ENCODE peak calls at places on chromosomes 16 and 17, in ten cellular contexts. S is GM12891, M is prostate gland, G is GM12892, V is lower leg skin, T is H54, W is A549, H is H1, Y is adrenal gland, R is endothelial cell of umbilical vein. Q is an unnamed sample.

GRCh38 chr17:81097134-81097942 is 62.4 kb downstream of the BAIAP2 start:
- DNase-seq in W (peak), H (peak), V (peak), T (peak), R (peak), M (peak), G (no peak), S (no peak), Y (peak), Q (peak)

GRCh38 chr17:48996696-48997102 is 486 bp upstream of the IGF2BP1 start:
- DNase-seq in S (no peak), T (no peak), H (no peak), G (no peak), W (no peak), V (no peak), R (no peak), M (no peak), Y (no peak), Q (no peak)

GRCh38 chr16:52812945-52813556 is 239.6 kb downstream of the CHD9NB start:
- DNase-seq in H (no peak), S (no peak), M (no peak), Y (no peak), G (no peak), R (peak), W (peak), V (no peak), T (peak), Q (no peak)

GRCh38 chr16:30903002-30903401 is 6.6 kb downstream of the CTF1 start:
- DNase-seq in G (no peak), W (no peak), H (no peak), Y (no peak), M (no peak), S (no peak), T (no peak), V (no peak), R (no peak), Q (peak)

GRCh38 chr17:2214047-2214717 is 89.4 kb downstream of the SMG6 start:
- DNase-seq in S (no peak), M (no peak), W (no peak), Y (peak), R (peak), T (peak), V (peak), H (no peak), G (no peak), Q (no peak)

GRCh38 chr16:27245276-27246231 is 23.0 kb downstream of the NSMCE1 start:
- DNase-seq in R (no peak), T (no peak), G (no peak), S (no peak), Y (no peak), W (peak), H (no peak), V (peak), M (no peak), Q (no peak)

GRCh38 chr16:22623351-22623781 is 112.7 kb downstream of the NPIPB5 start:
- DNase-seq in V (no peak), Y (no peak), W (no peak), H (no peak), M (no peak), R (no peak), G (no peak), S (no peak), T (no peak), Q (no peak)

GRCh38 chr17:62666801-62667591 is 39.5 kb downstream of the MRC2 start:
- DNase-seq in W (no peak), Y (no peak), G (no peak), R (no peak), V (no peak), M (no peak), T (no peak), H (no peak), S (no peak), Q (no peak)

GRCh38 chr16:72241930-72242329 is 70.0 kb upstream of the PMFBP1 start:
- DNase-seq in Y (peak), V (no peak), M (peak), W (peak), G (no peak), R (peak), H (no peak), S (no peak), T (peak), Q (peak)

GRCh38 chr16:5361322-5361721 is 263.7 kb upstream of the EEF2KMT start:
- DNase-seq in S (no peak), H (no peak), R (no peak), M (no peak), W (no peak), V (no peak), T (no peak), G (no peak), Y (no peak), Q (no peak)

GRCh38 chr17:66994943-66995535 is 30.5 kb downstream of the CACNG4 start:
- DNase-seq in V (no peak), M (no peak), T (no peak), G (no peak), Y (no peak), W (no peak), S (no peak), R (no peak), H (no peak), Q (no peak)

GRCh38 chr17:7552621-7553051 is 3.8 kb downstream of the TNFSF12 start:
- DNase-seq in M (no peak), Y (no peak), T (no peak), W (no peak), G (peak), H (no peak), S (peak), V (no peak), R (no peak), Q (no peak)

GRCh38 chr16:76265434-76266045 is 11.7 kb upstream of the CNTNAP4 start:
- DNase-seq in M (no peak), T (no peak), G (no peak), S (no peak), Y (no peak), W (peak), V (no peak), R (no peak), H (peak), Q (peak)

GRCh38 chr16:2912330-2913199 is 834 bp downstream of the FLYWCH1 start:
- DNase-seq in G (no peak), H (no peak), Y (peak), T (no peak), R (peak), S (no peak), V (no peak), M (no peak), W (no peak), Q (peak)

GRCh38 chr16:12664334-12664733 is 139.4 kb downstream of the CPPED1 start:
- DNase-seq in T (no peak), G (no peak), H (no peak), R (no peak), Y (no peak), W (no peak), V (no peak), S (no peak), M (no peak), Q (no peak)

GRCh38 chr16:57113042-57113453 is 20.7 kb downstream of the CPNE2 start:
- DNase-seq in W (no peak), S (no peak), Y (no peak), H (no peak), G (no peak), R (no peak), V (no peak), M (no peak), T (no peak), Q (no peak)

GRCh38 chr17:73592531-73592961 is 51.7 kb downstream of the SDK2 start:
- DNase-seq in S (no peak), R (no peak), M (no peak), T (no peak), H (no peak), G (no peak), W (no peak), Y (no peak), V (no peak), Q (no peak)

GRCh38 chr17:43591750-43592562 is 45.8 kb upstream of the ETV4 start:
- DNase-seq in T (peak), R (peak), V (peak), W (no peak), S (no peak), H (no peak), G (no peak), M (no peak), Y (peak), Q (peak)

GRCh38 chr17:7279453-7279852 is 2.1 kb upstream of the SLC2A4 start:
- DNase-seq in G (no peak), Y (no peak), H (no peak), S (no peak), M (no peak), W (no peak), V (no peak), R (no peak), T (no peak), Q (no peak)

GRCh38 chr16:1299012-1299867 is 10.2 kb upstream of the UBE2I start:
- DNase-seq in R (no peak), V (no peak), H (no peak), M (no peak), W (no peak), G (no peak), S (no peak), Y (no peak), T (no peak), Q (no peak)

GRCh38 chr16:16857603-16858283 is 478.8 kb downstream of the NPIPA7 start:
- DNase-seq in M (peak), V (no peak), H (no peak), T (no peak), Y (no peak), G (no peak), S (no peak), W (peak), R (no peak), Q (peak)

GRCh38 chr16:81645303-81645702 is 133.8 kb upstream of the PLCG2 start:
- DNase-seq in Y (peak), R (peak), G (no peak), H (no peak), T (peak), S (no peak), M (peak), V (peak), W (peak), Q (no peak)

GRCh38 chr16:4574919-4575705 is 19.0 kb downstream of the C16orf96 start:
- DNase-seq in G (no peak), H (peak), V (no peak), R (no peak), Y (no peak), W (no peak), S (no peak), M (no peak), T (no peak), Q (peak)

GRCh38 chr17:62780951-62781350 is 27.2 kb downstream of the MARCHF10 start:
- DNase-seq in M (no peak), S (no peak), Y (no peak), R (no peak), V (no peak), G (no peak), T (no peak), W (no peak), H (no peak), Q (no peak)

GRCh38 chr16:19127205-19127604 is 13.4 kb downstream of the ITPRIPL2 start:
- DNase-seq in M (no peak), V (no peak), G (no peak), T (no peak), H (no peak), W (no peak), R (no peak), Y (no peak), S (no peak), Q (no peak)

GRCh38 chr17:77869665-77870132 is 88.8 kb upstream of the TNRC6C start:
- DNase-seq in R (no peak), V (no peak), T (no peak), S (peak), G (peak), M (no peak), W (no peak), Y (no peak), H (no peak), Q (peak)

GRCh38 chr17:5793899-5794298 is 209.6 kb upstream of the NLRP1 start:
- DNase-seq in W (no peak), G (no peak), R (peak), Y (no peak), H (peak), S (no peak), M (no peak), T (no peak), V (no peak), Q (peak)

GRCh38 chr17:4230142-4230541 is 33.6 kb downstream of the ANKFY1 start:
- DNase-seq in M (peak), H (no peak), W (peak), T (peak), Y (peak), G (no peak), R (peak), V (peak), S (no peak), Q (no peak)

GRCh38 chr16:64826374-64826773 is 295.5 kb downstream of the CDH11 start:
- DNase-seq in S (no peak), M (no peak), W (no peak), H (no peak), G (no peak), R (no peak), Y (no peak), V (no peak), T (no peak), Q (no peak)

GRCh38 chr17:50609376-50610074 is 25.2 kb upstream of the ABCC3 start:
- DNase-seq in V (no peak), W (no peak), G (no peak), S (no peak), Y (no peak), M (no peak), H (no peak), R (no peak), T (no peak), Q (no peak)

GRCh38 chr16:29662000-29662728 is 883 bp upstream of the SPN start:
- DNase-seq in S (no peak), M (no peak), W (no peak), R (no peak), H (no peak), Y (no peak), V (no peak), T (no peak), G (no peak), Q (no peak)

GRCh38 chr17:55177159-55177913 is 87.4 kb upstream of the HLF start:
- DNase-seq in T (no peak), W (peak), R (peak), V (no peak), M (no peak), Y (no peak), G (no peak), H (no peak), S (no peak), Q (no peak)

GRCh38 chr17:49951362-49952080 is 17.5 kb upstream of the DLX4 start:
- DNase-seq in M (no peak), Y (peak), V (no peak), H (no peak), S (no peak), W (no peak), R (peak), G (no peak), T (no peak), Q (no peak)

GRCh38 chr17:36768355-36768754 is 167.0 kb downstream of the MRM1 start:
- DNase-seq in H (no peak), V (no peak), M (no peak), T (no peak), G (no peak), R (no peak), Y (no peak), W (no peak), S (no peak), Q (no peak)

GRCh38 chr16:19179890-19180490 is 11.9 kb downstream of the SYT17 start:
- DNase-seq in R (peak), V (peak), M (peak), G (peak), T (peak), Y (peak), H (no peak), W (peak), S (peak), Q (peak)

GRCh38 chr16:83912152-83912948 is 13.4 kb downstream of the MLYCD start:
- DNase-seq in S (no peak), G (no peak), H (no peak), M (no peak), V (no peak), R (no peak), T (no peak), Y (no peak), W (no peak), Q (no peak)

GRCh38 chr16:57091990-57092785 is at the start of gene CPNE2:
- DNase-seq in R (peak), W (peak), S (peak), M (peak), Y (peak), H (no peak), T (peak), G (peak), V (no peak), Q (peak)

GRCh38 chr16:51651061-51651466 is 500.0 kb upstream of the SALL1 start:
- DNase-seq in V (no peak), H (no peak), T (no peak), M (no peak), G (no peak), Y (no peak), S (no peak), R (no peak), W (no peak), Q (no peak)

GRCh38 chr16:54237-54581 is 581 bp downstream of the SNRNP25 start:
- DNase-seq in G (no peak), W (no peak), R (no peak), V (no peak), H (no peak), M (no peak), S (no peak), Y (no peak), T (no peak), Q (no peak)

GRCh38 chr16:55571-56136 is 2.0 kb downstream of the SNRNP25 start:
- DNase-seq in H (no peak), W (no peak), M (no peak), T (no peak), S (no peak), Y (no peak), G (no peak), R (no peak), V (no peak), Q (no peak)

GRCh38 chr16:50769-51591 is 2.4 kb downstream of the POLR3K start:
- DNase-seq in S (no peak), W (no peak), M (no peak), H (no peak), G (no peak), V (no peak), R (no peak), T (no peak), Y (no peak), Q (no peak)

GRCh38 chr16:56231-56927 is 2.8 kb downstream of the SNRNP25 start:
- DNase-seq in W (no peak), M (no peak), S (no peak), T (no peak), H (no peak), R (no peak), G (no peak), Y (no peak), V (no peak), Q (no peak)

DNA sequence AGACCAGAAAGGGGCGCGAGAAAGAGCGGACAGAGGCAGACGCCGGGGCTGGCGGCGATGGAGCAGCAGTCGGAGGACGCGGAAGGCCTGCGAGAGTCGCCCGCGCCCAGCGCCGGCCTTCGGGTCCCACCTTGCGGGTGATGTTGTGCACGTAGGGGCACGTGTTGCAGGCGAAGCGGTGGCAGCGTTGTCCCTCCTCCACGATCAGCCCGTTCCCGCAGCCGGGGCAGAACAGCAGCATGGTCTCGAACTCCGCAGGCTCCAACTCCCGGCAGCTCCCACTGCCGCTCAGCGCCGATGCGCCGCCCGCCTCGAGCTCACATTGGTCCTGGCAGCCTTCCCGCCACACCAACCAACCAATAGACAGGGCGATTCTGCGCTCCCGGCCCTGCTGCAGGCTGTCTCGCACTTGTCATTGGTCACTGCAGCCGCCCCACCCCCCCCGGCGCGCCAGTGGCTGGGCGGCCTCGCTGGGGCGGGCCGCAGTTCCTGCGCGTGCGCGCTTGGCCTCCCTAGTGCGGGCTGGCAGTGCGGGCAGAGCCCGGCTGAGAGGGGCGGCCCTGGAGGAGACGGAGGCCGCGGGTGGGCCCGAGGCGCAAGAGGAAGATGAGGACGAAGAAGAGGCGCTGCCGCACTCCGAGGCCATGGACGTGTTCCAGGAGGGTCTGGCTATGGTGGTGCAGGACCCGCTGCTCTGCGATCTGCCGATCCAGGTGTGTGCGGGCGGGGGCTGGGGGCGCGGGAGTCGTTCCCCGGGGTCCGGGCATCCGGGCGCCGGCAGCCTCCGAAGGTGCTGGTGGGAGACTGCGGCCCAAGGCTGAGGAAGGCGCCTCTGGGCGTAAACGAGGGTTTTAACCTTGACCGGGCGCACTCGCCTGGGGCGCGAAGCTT is at the start of the genes POLR3K and SNRNP25:
- DNase-seq in S (peak), G (peak), V (peak), T (peak), Y (peak), H (peak), M (peak), W (peak), R (peak), Q (peak)
- TF ChIP-seq POLR2A in S (peak), G (peak), V (no peak), T (peak), Y (peak), H (peak), M (peak), W (peak), R (peak), Q (peak)

GRCh38 chr16:85310868-85311585 is 198.8 kb upstream of the CIBAR2 start:
- DNase-seq in S (no peak), H (no peak), G (no peak), T (no peak), W (no peak), M (no peak), Y (no peak), V (no peak), R (no peak), Q (no peak)
- TF ChIP-seq POLR2A in S (no peak), H (no peak), G (no peak), T (no peak), W (no peak), M (no peak), Y (no peak), V (no peak), R (no peak), Q (no peak)

GRCh38 chr16:87602821-87603683 is 744 bp downstream of the JPH3 start:
- DNase-seq in T (no peak), R (no peak), S (no peak), H (no peak), Y (no peak), V (no peak), W (peak), G (no peak), M (no peak), Q (no peak)
- TF ChIP-seq POLR2A in T (no peak), R (no peak), S (no peak), H (no peak), Y (no peak), V (no peak), W (no peak), G (no peak), M (no peak), Q (no peak)

GRCh38 chr17:68601565-68602266 is 549 bp upstream of the FAM20A start:
- DNase-seq in H (no peak), S (no peak), W (no peak), T (no peak), Y (no peak), G (no peak), R (no peak), M (no peak), V (no peak), Q (no peak)
- TF ChIP-seq POLR2A in H (no peak), S (no peak), W (no peak), T (no peak), Y (no peak), G (no peak), R (no peak), M (no peak), V (no peak), Q (no peak)

Q was measured in NB4.